ENCODE peak calls at places on chromosomes 13 and 19, in six cellular contexts. Q is choroid plexus epithelial cell, B is endothelial cell, M is AG09309, P is epithelial cell of esophagus, I is transverse colon. V is an unnamed sample.

GRCh38 chr19:47284324-47284899 is 9.7 kb downstream of the INAFM1 start:
- DNase-seq in Q (peak), B (peak), M (no peak), P (peak), I (no peak), V (no peak)

GRCh38 chr19:30719189-30719990 is 347.2 kb downstream of the ZNF536 start:
- DNase-seq in Q (peak), B (peak), M (no peak), P (peak), I (peak), V (no peak)

GRCh38 chr19:44718441-44719261 is 19.7 kb downstream of the CEACAM16 start:
- DNase-seq in Q (no peak), B (peak), M (no peak), P (no peak), I (peak), V (peak)

GRCh38 chr13:26229080-26229615 is 7.0 kb upstream of the RNF6 start:
- DNase-seq in Q (no peak), B (no peak), M (no peak), P (no peak), I (no peak), V (no peak)

GRCh38 chr19:3830841-3831589 is 37.8 kb downstream of the ZFR2 start:
- DNase-seq in Q (no peak), B (no peak), M (no peak), P (no peak), I (no peak), V (no peak)

GRCh38 chr13:27549406-27549981 is 70.8 kb downstream of the LNX2 start:
- DNase-seq in Q (no peak), B (no peak), M (no peak), P (peak), I (peak), V (no peak)

GRCh38 chr13:24196593-24197197 is 36.2 kb downstream of the SPATA13 start:
- DNase-seq in Q (no peak), B (no peak), M (no peak), P (no peak), I (no peak), V (no peak)

GRCh38 chr19:45920458-45920857 is 5.9 kb upstream of the NANOS2 start:
- DNase-seq in Q (no peak), B (no peak), M (no peak), P (peak), I (no peak), V (no peak)

GRCh38 chr13:51207881-51208280 is 14.3 kb upstream of the FAM124A start:
- DNase-seq in Q (no peak), B (no peak), M (no peak), P (no peak), I (no peak), V (no peak)

GRCh38 chr13:66530686-66531085 is 699.5 kb downstream of the PCDH9 start:
- DNase-seq in Q (no peak), B (no peak), M (no peak), P (no peak), I (no peak), V (no peak)

GRCh38 chr19:35959040-35959967 is 23.1 kb downstream of the LRFN3 start:
- DNase-seq in Q (no peak), B (peak), M (no peak), P (no peak), I (peak), V (no peak)

GRCh38 chr13:101627556-101627943 is 175.1 kb downstream of the ITGBL1 start:
- DNase-seq in Q (no peak), B (no peak), M (no peak), P (no peak), I (no peak), V (no peak)

GRCh38 chr13:113774177-113775107 is 15.4 kb downstream of the TMEM255B start:
- DNase-seq in Q (no peak), B (no peak), M (no peak), P (peak), I (no peak), V (peak)

GRCh38 chr13:47976325-47976724 is 24.7 kb downstream of the SUCLA2 start:
- DNase-seq in Q (peak), B (no peak), M (no peak), P (no peak), I (no peak), V (no peak)

GRCh38 chr13:108955741-108956140 is 326.3 kb downstream of the MYO16 start:
- DNase-seq in Q (no peak), B (no peak), M (no peak), P (no peak), I (no peak), V (no peak)

GRCh38 chr19:42653841-42654240 is 59.1 kb upstream of the CEACAM8 start:
- DNase-seq in Q (no peak), B (no peak), M (no peak), P (no peak), I (no peak), V (no peak)

GRCh38 chr13:43272866-43273265 is 249.5 kb downstream of the DNAJC15 start:
- DNase-seq in Q (no peak), B (no peak), M (no peak), P (no peak), I (no peak), V (no peak)

GRCh38 chr19:23946569-23946968 is 31.9 kb downstream of the ZNF726 start:
- DNase-seq in Q (peak), B (no peak), M (no peak), P (no peak), I (no peak), V (no peak)

GRCh38 chr13:42110410-42111155 is 62.1 kb downstream of the DGKH start:
- DNase-seq in Q (peak), B (peak), M (peak), P (peak), I (no peak), V (no peak)

GRCh38 chr13:41976491-41976890 is 15.6 kb upstream of the VWA8 start:
- DNase-seq in Q (no peak), B (no peak), M (no peak), P (no peak), I (no peak), V (no peak)

GRCh38 chr13:39379667-39380655 is 223.0 kb downstream of the LHFPL6 start:
- DNase-seq in Q (peak), B (no peak), M (no peak), P (peak), I (no peak), V (no peak)

GRCh38 chr13:94712812-94713555 is 639 bp upstream of the SOX21 start:
- DNase-seq in Q (peak), B (peak), M (peak), P (peak), I (no peak), V (no peak)

GRCh38 chr13:31042084-31042483 is 109.6 kb downstream of the TEX26 start:
- DNase-seq in Q (no peak), B (no peak), M (no peak), P (no peak), I (no peak), V (no peak)

GRCh38 chr13:40518481-40518882 is 148.0 kb downstream of the FOXO1 start:
- DNase-seq in Q (no peak), B (no peak), M (no peak), P (peak), I (no peak), V (no peak)

GRCh38 chr13:96431044-96431581 is 341.2 kb downstream of the HS6ST3 start:
- DNase-seq in Q (no peak), B (no peak), M (no peak), P (no peak), I (no peak), V (no peak)

GRCh38 chr13:90485441-90485840 is 862.0 kb upstream of the MIR17HG start:
- DNase-seq in Q (peak), B (no peak), M (peak), P (peak), I (no peak), V (no peak)

GRCh38 chr13:31119966-31120733 is 41.6 kb downstream of the HSPH1 start:
- DNase-seq in Q (peak), B (no peak), M (no peak), P (peak), I (no peak), V (no peak)

GRCh38 chr13:72782717-72783116 is 784 bp downstream of the PIBF1 start:
- DNase-seq in Q (peak), B (no peak), M (no peak), P (peak), I (no peak), V (no peak)

GRCh38 chr19:57665261-57665806 is 3.4 kb upstream of the ZSCAN4 start:
- DNase-seq in Q (no peak), B (no peak), M (no peak), P (no peak), I (no peak), V (no peak)

GRCh38 chr19:49020342-49020741 is 3.5 kb upstream of the LHB start:
- DNase-seq in Q (no peak), B (no peak), M (no peak), P (no peak), I (no peak), V (no peak)

GRCh38 chr13:111518161-111518791 is 197.8 kb downstream of the TEX29 start:
- DNase-seq in Q (no peak), B (no peak), M (no peak), P (no peak), I (no peak), V (no peak)
- TF ChIP-seq CTCF in Q (no peak), B (no peak), M (no peak), P (no peak), I (no peak), V (no peak)

DNA sequence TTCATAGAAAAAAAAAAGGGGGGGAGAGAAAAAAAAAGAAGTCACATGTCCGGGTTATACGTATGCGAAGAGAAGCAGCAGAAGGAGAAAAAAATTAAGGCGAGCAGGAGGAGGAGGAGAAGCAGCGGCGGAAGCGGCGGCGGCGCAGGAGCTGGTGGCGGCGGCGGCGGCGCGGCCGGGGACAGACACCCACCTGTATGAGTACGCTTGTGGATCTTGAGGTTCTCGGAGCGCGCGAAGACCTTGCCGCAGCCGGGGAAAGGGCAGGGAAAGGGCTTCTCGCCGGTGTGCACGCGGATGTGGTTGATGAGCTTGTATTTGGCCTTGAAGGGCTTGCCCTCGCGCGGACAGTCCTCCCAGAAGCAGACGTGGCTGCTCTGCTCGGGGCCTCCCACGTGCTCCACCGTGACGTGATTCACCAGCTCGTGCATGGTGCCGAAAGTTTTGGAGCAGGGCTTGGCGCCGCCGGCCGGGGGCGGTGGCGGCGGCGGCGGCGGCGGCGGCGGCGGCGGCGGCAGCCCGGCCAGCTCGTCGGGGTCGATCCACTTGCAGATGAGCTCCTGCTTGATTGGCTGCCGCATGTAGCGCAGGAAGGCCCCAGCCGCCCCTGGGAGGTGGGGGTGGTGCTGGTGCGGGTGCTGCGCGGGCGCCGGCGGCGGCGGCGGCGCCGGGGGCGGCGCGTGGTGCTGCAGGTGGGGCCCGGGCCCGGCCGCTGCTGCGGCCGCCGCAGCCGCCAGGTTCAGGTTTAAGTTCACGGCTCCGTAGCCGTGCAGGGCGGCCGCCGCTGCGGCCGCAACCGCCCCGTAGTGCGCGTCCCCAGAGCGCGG is 1.4 kb downstream of the ZIC5 start:
- DNase-seq in Q (peak), B (peak), M (no peak), P (no peak), I (no peak), V (no peak)
- TF ChIP-seq CTCF in Q (no peak), B (no peak), M (no peak), P (no peak), I (no peak), V (no peak)

GRCh38 chr19:39539165-39539518 is 819 bp downstream of the EID2 start:
- DNase-seq in Q (no peak), B (no peak), M (no peak), P (no peak), I (no peak), V (no peak)

GRCh38 chr19:39542198-39542597 is 2.2 kb upstream of the EID2 start:
- DNase-seq in Q (no peak), B (peak), M (no peak), P (peak), I (no peak), V (no peak)

GRCh38 chr19:39543477-39543857 is 3.5 kb upstream of the EID2 start:
- DNase-seq in Q (no peak), B (no peak), M (no peak), P (peak), I (no peak), V (no peak)

GRCh38 chr19:39539519-39540332 is at the start of gene EID2:
- DNase-seq in Q (peak), B (peak), M (peak), P (peak), I (peak), V (peak)

GRCh38 chr19:39540333-39540673 is 342 bp upstream of the EID2 start:
- DNase-seq in Q (no peak), B (no peak), M (no peak), P (no peak), I (no peak), V (no peak)
- TF ChIP-seq CTCF in Q (no peak), B (peak), M (no peak), P (no peak), I (no peak), V (no peak)

GRCh38 chr19:1601613-1602064 is 3.6 kb downstream of the UQCR11 start:
- DNase-seq in Q (peak), B (no peak), M (no peak), P (no peak), I (no peak), V (no peak)
- TF ChIP-seq CTCF in Q (peak), B (peak), M (no peak), P (no peak), I (no peak), V (no peak)

GRCh38 chr19:13234518-13234917 is 84.3 kb downstream of the IER2 start:
- DNase-seq in Q (no peak), B (no peak), M (no peak), P (no peak), I (peak), V (no peak)
- TF ChIP-seq CTCF in Q (peak), B (peak), M (peak), P (peak), I (peak), V (no peak)

GRCh38 chr13:99196466-99197256 is 4.0 kb upstream of the UBAC2 start:
- DNase-seq in Q (peak), B (no peak), M (no peak), P (peak), I (no peak), V (no peak)
- TF ChIP-seq CTCF in Q (peak), B (no peak), M (peak), P (peak), I (peak), V (no peak)